ENCODE peak calls at places on chromosomes 13 and 19, in four cellular contexts. R is breast epithelium, W is astrocyte of the spinal cord, D is epithelial cell of esophagus. K is an unnamed sample.

GRCh38 chr19:7570761-7571160 is 24.9 kb upstream of the CAMSAP3 start:
- DNase-seq in W (no peak), D (peak), R (no peak), K (no peak)

GRCh38 chr19:48673436-48674100 is 751 bp upstream of the NTN5 start:
- DNase-seq in R (no peak), D (no peak), W (no peak), K (no peak)

GRCh38 chr13:94494021-94494420 is 14.5 kb upstream of the DCT start:
- DNase-seq in R (no peak), D (no peak), W (no peak), K (no peak)

GRCh38 chr13:55652657-55653056 is 1488.1 kb upstream of the PRR20A start:
- DNase-seq in R (no peak), D (no peak), W (no peak), K (peak)

GRCh38 chr13:51223284-51224270 is 1.4 kb downstream of the FAM124A start:
- DNase-seq in R (no peak), D (no peak), W (no peak), K (no peak)

GRCh38 chr13:30376426-30377311 is 45.6 kb upstream of the UBE2L5 start:
- DNase-seq in W (no peak), R (no peak), D (peak), K (no peak)

GRCh38 chr13:27455331-27455855 is 5.0 kb upstream of the MTIF3 start:
- DNase-seq in R (no peak), W (no peak), D (no peak), K (no peak)

GRCh38 chr19:46380690-46381089 is 32.7 kb downstream of the CCDC8 start:
- DNase-seq in R (no peak), W (no peak), D (no peak), K (no peak)

GRCh38 chr19:48991823-48992570 is 1.1 kb downstream of the GYS1 start:
- DNase-seq in D (peak), W (peak), R (no peak), K (peak)

GRCh38 chr19:19402656-19403372 is 2.7 kb upstream of the GATAD2A start:
- DNase-seq in R (no peak), D (peak), W (no peak), K (no peak)

GRCh38 chr19:45161715-45162463 is 1.1 kb upstream of the NKPD1 start:
- DNase-seq in W (peak), D (no peak), R (no peak), K (peak)

GRCh38 chr19:18897108-18898029 is 1.4 kb upstream of the CERS1 start:
- DNase-seq in R (no peak), W (no peak), D (no peak), K (no peak)

GRCh38 chr19:19460258-19460731 is 54.8 kb downstream of the GATAD2A start:
- DNase-seq in W (no peak), R (no peak), D (peak), K (peak)

GRCh38 chr13:47170971-47171370 is 274.1 kb upstream of the HTR2A start:
- DNase-seq in W (no peak), R (no peak), D (no peak), K (no peak)

GRCh38 chr19:29439688-29440550 is 85.9 kb upstream of the VSTM2B start:
- DNase-seq in D (no peak), W (no peak), R (no peak), K (no peak)

GRCh38 chr13:94602467-94602866 is 810 bp downstream of the GPR180 start:
- DNase-seq in D (no peak), W (no peak), R (no peak), K (no peak)